ENCODE peak calls at places on chromosomes 4 and X, in five cellular contexts. D is colonic mucosa, R is gastrocnemius medialis, G is cardiac muscle cell, J is Peyer's patch. K is an unnamed sample.

GRCh38 chr4:185817403-185817818 is 5.4 kb upstream of the SORBS2 start:
- DNase-seq in D (peak; percentile 56), R (no peak), G (no peak), J (no peak), K (no peak)

GRCh38 chr4:6928067-6928466 is 18.4 kb downstream of the TBC1D14 start:
- DNase-seq in D (no peak), R (no peak), G (no peak), J (no peak), K (no peak)

GRCh38 chrX:100685284-100685996 is 41.4 kb downstream of the SRPX2 start:
- DNase-seq in D (peak; percentile 87), R (no peak), G (peak; percentile 69), J (peak; percentile 89), K (peak; percentile 37)

GRCh38 chr4:84024405-84024804 is 474.7 kb downstream of the NKX6-1 start:
- DNase-seq in D (no peak), R (no peak), G (no peak), J (no peak), K (no peak)

GRCh38 chrX:150405576-150405975 is 42.5 kb downstream of the MAMLD1 start:
- DNase-seq in D (no peak), R (no peak), G (peak; percentile 21), J (no peak), K (no peak)

GRCh38 chr4:26762650-26763049 is 98.0 kb upstream of the STIM2 start:
- DNase-seq in D (peak; percentile 35), R (no peak), G (no peak), J (no peak), K (no peak)

GRCh38 chr4:158259955-158260575 is 49.8 kb downstream of the TMEM144 start:
- DNase-seq in D (no peak), R (no peak), G (peak; percentile 28), J (no peak), K (no peak)

GRCh38 chr4:184746532-184746870 is 12.6 kb upstream of the CENPU start:
- DNase-seq in D (peak; percentile 41), R (peak; percentile 67), G (peak; percentile 58), J (no peak), K (peak; percentile 73)

GRCh38 chr4:87116230-87116629 is 104.2 kb downstream of the KLHL8 start:
- DNase-seq in D (no peak), R (no peak), G (no peak), J (no peak), K (no peak)

GRCh38 chr4:8276358-8277240 is 7.0 kb downstream of the HTRA3 start:
- DNase-seq in D (no peak), R (peak; percentile 62), G (no peak), J (no peak), K (no peak)

GRCh38 chrX:134548257-134548732 is 88.3 kb downstream of the HPRT1 start:
- DNase-seq in D (no peak), R (no peak), G (peak; percentile 37), J (no peak), K (no peak)

GRCh38 chrX:45710081-45710801 is 509.6 kb upstream of the DIPK2B start:
- DNase-seq in D (no peak), R (no peak), G (no peak), J (no peak), K (peak; percentile 71)

GRCh38 chr4:1246111-1246881 is 2.6 kb downstream of the CTBP1 start:
- DNase-seq in D (peak; percentile 21), R (no peak), G (no peak), J (peak; percentile 47), K (no peak)

GRCh38 chr4:52646726-52647125 is 12.4 kb downstream of the USP46 start:
- DNase-seq in D (no peak), R (no peak), G (no peak), J (no peak), K (no peak)

GRCh38 chr4:12761694-12762093 is 722.4 kb downstream of the RAB28 start:
- DNase-seq in D (no peak), R (no peak), G (no peak), J (no peak), K (no peak)

DNA sequence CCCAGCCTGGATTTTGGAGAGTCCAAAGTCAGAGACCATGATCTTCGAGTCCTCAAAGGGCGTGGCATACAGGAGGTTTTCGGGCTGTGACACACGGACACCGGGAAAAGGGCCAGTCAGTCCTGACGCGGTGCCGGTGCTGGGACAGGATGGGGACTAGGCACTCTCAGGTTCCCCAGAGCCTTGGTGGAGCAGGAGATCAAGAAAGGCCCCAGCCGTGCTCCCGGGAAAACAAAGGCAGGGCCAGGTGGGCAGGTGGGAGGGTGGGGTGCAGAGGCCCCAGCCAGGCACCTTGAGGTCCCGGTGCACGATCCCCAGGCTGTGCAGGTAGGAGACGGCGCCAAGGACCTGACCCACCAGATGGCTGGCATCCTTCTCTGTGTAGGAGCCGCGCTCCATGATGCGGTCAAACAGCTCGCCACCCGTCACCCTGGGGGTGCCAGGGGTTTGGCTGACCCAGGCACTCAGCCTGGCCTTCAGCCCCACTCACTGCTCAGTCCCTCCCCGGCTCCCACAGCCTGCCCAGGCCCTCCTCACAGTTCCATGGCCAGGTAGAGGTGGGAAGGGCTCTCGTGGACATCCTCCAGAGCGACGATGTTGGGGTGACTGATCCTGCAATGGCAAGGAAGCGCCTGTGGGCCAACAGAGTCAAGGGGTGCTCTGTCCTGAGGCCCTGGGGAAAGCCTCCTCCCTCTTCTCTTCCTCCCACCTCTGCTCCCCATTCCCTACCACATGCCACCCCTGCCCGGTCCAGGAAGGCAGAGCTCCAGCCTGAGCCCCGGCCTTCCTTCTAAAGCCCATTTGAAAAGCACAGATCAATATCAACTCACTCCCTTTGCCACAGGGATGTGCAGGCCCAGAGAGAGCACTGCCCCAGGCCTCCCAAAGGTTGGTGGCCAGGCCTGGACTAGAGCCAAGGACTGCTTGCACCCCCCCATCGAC is 1.8 kb downstream of the PNCK start:
- DNase-seq in D (no peak), R (no peak), G (no peak), J (peak; percentile 42), K (no peak)
- H3K27ac ChIP-seq in D (no peak overlapping the region), R (no peak overlapping the region), G (no peak overlapping the region), J (no peak overlapping the region), K (no peak overlapping the region)

GRCh38 chr4:146040623-146041022 is 102.0 kb upstream of the ZNF827 start:
- DNase-seq in D (no peak), R (no peak), G (no peak), J (no peak), K (no peak)
- TF ChIP-seq CTCF in D (no peak), R (no peak), G (no peak), J (no peak), K (no peak)

GRCh38 chr4:152936446-152937279 is 540 bp downstream of the FHDC1 start:
- DNase-seq in D (peak; percentile 47), R (no peak), G (peak; percentile 39), J (no peak), K (peak; percentile 44)
- H3K27ac ChIP-seq in D (peak overlapping the region; percentile 77), R (no peak overlapping the region), G (no peak overlapping the region), J (peak overlapping the region; percentile 91), K (peak overlapping the region; percentile 58)

GRCh38 chr4:169720529-169720928 is 37.2 kb downstream of the HPF1 start:
- DNase-seq in D (no peak), R (no peak), G (no peak), J (no peak), K (no peak)

GRCh38 chr4:169727616-169728015 is 30.1 kb downstream of the HPF1 start:
- DNase-seq in D (no peak), R (no peak), G (no peak), J (no peak), K (no peak)

GRCh38 chr4:169724251-169724650 is 33.5 kb downstream of the HPF1 start:
- DNase-seq in D (no peak), R (no peak), G (no peak), J (no peak), K (no peak)

GRCh38 chr4:169723207-169723606 is 34.5 kb downstream of the HPF1 start:
- DNase-seq in D (no peak), R (no peak), G (peak; percentile 7), J (no peak), K (no peak)
- TF ChIP-seq CTCF in D (no peak), R (no peak), G (peak; percentile 25), J (no peak), K (peak; percentile 12)

K was measured in RWPE1.